ENCODE peak calls at places on chromosomes 6 and 20, in four cellular contexts. U, J, Q and Y are unnamed samples.

GRCh38 chr20:58408603-58409246 is 19.7 kb downstream of the VAPB start:
- DNase-seq in J (no peak), Q (no peak), U (no peak), Y (no peak)

GRCh38 chr6:101509556-101509955 is 116.0 kb downstream of the GRIK2 start:
- DNase-seq in J (peak), Q (no peak), U (no peak), Y (no peak)

GRCh38 chr20:49160057-49160929 is 27.8 kb downstream of the STAU1 start:
- DNase-seq in Q (no peak), J (no peak), U (no peak), Y (no peak)

GRCh38 chr20:47761478-47762047 is 23.7 kb downstream of the SULF2 start:
- DNase-seq in U (no peak), Q (no peak), J (no peak), Y (no peak)

GRCh38 chr6:10403385-10404106 is 11.3 kb downstream of the TFAP2A start:
- DNase-seq in U (peak), J (peak), Q (no peak), Y (peak)

GRCh38 chr6:73452107-73452461 is at the start of gene CGAS:
- DNase-seq in J (peak), Q (peak), U (peak), Y (no peak)

GRCh38 chr6:47524136-47524840 is 46.7 kb downstream of the CD2AP start:
- DNase-seq in Q (no peak), U (no peak), J (peak), Y (no peak)

GRCh38 chr6:33207569-33208088 is 671 bp upstream of the RING1 start:
- DNase-seq in Q (no peak), U (no peak), J (peak), Y (peak)

GRCh38 chr6:44177691-44178423 is 19.2 kb downstream of the CAPN11 start:
- DNase-seq in Q (no peak), J (peak), U (no peak), Y (no peak)

GRCh38 chr20:21028436-21028835 is 77.7 kb downstream of the LINC00237 start:
- DNase-seq in Q (no peak), U (no peak), J (no peak), Y (no peak)

GRCh38 chr20:47133809-47134456 is 222.6 kb downstream of the ZMYND8 start:
- DNase-seq in U (peak), J (peak), Q (no peak), Y (peak)

GRCh38 chr20:17941826-17942196 is 26.8 kb downstream of the SNX5 start:
- DNase-seq in J (no peak), U (no peak), Q (no peak), Y (no peak)

GRCh38 chr6:147136057-147136456 is 68.2 kb upstream of the STXBP5 start:
- DNase-seq in Q (no peak), U (no peak), J (no peak), Y (no peak)

GRCh38 chr6:148593130-148593812 is 153.6 kb upstream of the UST start:
- DNase-seq in U (no peak), Q (no peak), J (peak), Y (peak)

GRCh38 chr20:38338849-38339520 is 7.3 kb upstream of the LBP start:
- DNase-seq in J (no peak), Q (no peak), U (no peak), Y (peak)

GRCh38 chr6:43962458-43962857 is 164.8 kb downstream of the MRPL14 start:
- DNase-seq in J (peak), Q (no peak), U (no peak), Y (no peak)

GRCh38 chr6:41595166-41595565 is 43.1 kb upstream of the MDFI start:
- DNase-seq in J (no peak), U (no peak), Q (no peak), Y (no peak)

GRCh38 chr6:159943101-159943632 is 25.7 kb upstream of the IGF2R start:
- DNase-seq in U (no peak), Q (no peak), J (peak), Y (no peak)

GRCh38 chr6:32133786-32134185 is 3.7 kb upstream of the FKBPL start:
- DNase-seq in Q (no peak), J (peak), U (no peak), Y (no peak)

GRCh38 chr6:160400426-160400825 is 52.2 kb downstream of the SLC22A3 start:
- DNase-seq in J (peak), Q (no peak), U (no peak), Y (no peak)